ENCODE peak calls at places on chromosomes 3 and 15, in eight cellular contexts. H is CD4-positive, alpha-beta T cell; F is right lobe of liver; N is A673; T is RWPE1; R is cardiac muscle cell; O is endodermal cell; E is GM12878. K is an unnamed sample.

GRCh38 chr3:56291244-56291680 is 177.0 kb downstream of the ERC2 start:
- DNase-seq in R (peak), F (no peak), H (no peak), T (no peak), E (no peak), O (no peak), N (no peak), K (no peak)

GRCh38 chr15:64942356-64942755 is 30.7 kb downstream of the ANKDD1A start:
- DNase-seq in R (no peak), T (no peak), F (no peak), N (no peak), E (no peak), H (no peak), O (no peak), K (no peak)

GRCh38 chr3:106617276-106617675 is 748.5 kb upstream of the CBLB start:
- DNase-seq in N (no peak), T (no peak), F (no peak), E (no peak), O (no peak), R (no peak), H (no peak), K (no peak)

GRCh38 chr3:53712817-53713388 is 133.3 kb downstream of the CHDH start:
- DNase-seq in H (no peak), F (no peak), T (no peak), E (no peak), O (peak), R (no peak), N (no peak), K (no peak)

GRCh38 chr3:186540444-186541226 is 3.5 kb downstream of the CRYGS start:
- DNase-seq in F (peak), H (peak), N (peak), R (peak), T (peak), O (peak), E (peak), K (peak)

GRCh38 chr3:169746924-169747323 is 17.9 kb downstream of the TERC start:
- DNase-seq in O (no peak), N (no peak), R (no peak), E (no peak), H (no peak), F (no peak), T (no peak), K (no peak)

GRCh38 chr3:131217296-131217741 is 164.3 kb upstream of the NUDT16 start:
- DNase-seq in N (peak), H (no peak), R (peak), T (peak), E (no peak), F (no peak), O (no peak), K (no peak)

GRCh38 chr3:188821998-188822397 is 349.8 kb upstream of the TPRG1 start:
- DNase-seq in R (no peak), H (no peak), N (no peak), T (no peak), E (no peak), O (no peak), F (no peak), K (no peak)

DNA sequence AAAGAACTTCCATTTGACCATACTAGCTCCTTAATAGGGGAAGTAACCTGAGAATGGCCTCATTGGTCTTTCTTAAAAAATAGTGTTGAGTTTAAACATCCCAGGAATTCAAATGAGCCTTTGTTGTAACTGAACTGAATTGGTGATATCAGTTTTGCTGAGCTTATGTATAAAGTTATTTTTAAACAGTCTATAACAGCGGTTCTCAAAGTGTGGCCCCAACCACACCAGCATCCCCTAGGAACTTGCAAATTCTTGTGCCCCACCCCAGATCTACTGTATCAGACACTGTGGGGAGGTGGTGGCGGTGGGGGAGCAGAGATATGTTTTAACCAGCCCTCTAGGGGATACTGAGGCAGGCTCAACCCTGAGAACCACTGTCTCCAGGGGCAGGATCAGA is 57.0 kb downstream of the LMCD1 start:
- DNase-seq in F (no peak), H (no peak), R (no peak), N (no peak), O (no peak), E (no peak), T (no peak), K (no peak)
- H3K27ac ChIP-seq in F (no peak), H (no peak), R (no peak), N (no peak), O (no peak), E (no peak), T (no peak), K (no peak)

GRCh38 chr3:149657458-149657795 is 398 bp downstream of the WWTR1 start:
- DNase-seq in F (no peak), T (peak), R (peak), N (peak), H (no peak), E (no peak), O (peak), K (peak)

GRCh38 chr3:149653564-149653963 is 4.3 kb downstream of the WWTR1 start:
- DNase-seq in F (no peak), N (no peak), E (no peak), T (no peak), H (no peak), O (no peak), R (no peak), K (no peak)

GRCh38 chr3:149657796-149658443 is at the start of gene WWTR1:
- DNase-seq in N (peak), O (peak), H (no peak), F (peak), T (peak), R (peak), E (peak), K (peak)

GRCh38 chr3:149654188-149654601 is 3.6 kb downstream of the WWTR1 start:
- DNase-seq in E (no peak), H (no peak), R (peak), T (no peak), O (no peak), F (no peak), N (no peak), K (no peak)

DNA sequence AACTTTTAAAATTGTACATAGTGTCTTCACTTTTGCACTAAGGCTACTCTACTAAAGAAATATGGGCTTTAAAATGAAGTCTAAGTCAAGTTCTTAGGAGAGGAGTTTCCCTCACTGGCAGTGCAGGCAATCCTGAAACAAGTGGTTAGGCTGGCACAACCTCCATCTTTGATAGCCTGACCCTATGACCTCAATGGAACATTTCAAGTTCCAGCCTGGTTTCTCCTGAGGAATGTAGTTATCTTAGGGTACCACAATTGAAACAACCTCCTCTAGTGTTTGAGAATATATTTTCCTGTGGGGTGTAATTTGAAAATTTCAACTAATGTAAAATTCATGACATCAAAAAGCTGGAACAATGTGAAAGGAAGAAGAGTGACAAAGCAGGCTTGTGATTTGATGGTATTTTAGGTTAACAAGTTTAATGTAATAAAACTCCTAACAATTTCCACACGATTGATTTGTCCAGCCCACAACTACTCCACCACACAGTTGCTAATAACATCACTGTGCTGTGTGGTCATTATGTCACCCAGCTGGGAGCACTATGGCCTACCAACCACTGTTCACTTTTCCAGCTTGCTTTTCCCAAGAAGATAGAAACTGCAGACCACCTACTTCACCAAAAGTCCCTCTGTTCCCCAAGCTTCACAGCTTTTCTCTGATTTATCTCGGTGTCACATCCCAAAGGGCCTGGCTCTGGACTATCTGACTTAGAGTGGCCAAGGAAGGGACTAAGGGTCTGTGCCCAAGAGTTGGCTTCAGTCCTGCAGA is 1.8 kb downstream of the WWTR1 start:
- DNase-seq in H (no peak), E (no peak), F (no peak), T (no peak), N (no peak), R (no peak), O (no peak), K (no peak)
- H3K27ac ChIP-seq in H (no peak), E (no peak), F (peak), T (peak), N (peak), R (peak), O (no peak), K (peak)

GRCh38 chr3:157098823-157099185 is 61.1 kb downstream of the CCNL1 start:
- DNase-seq in R (peak), T (no peak), E (no peak), F (no peak), H (no peak), N (no peak), O (no peak), K (no peak)
- H3K27ac ChIP-seq in R (peak), T (no peak), E (no peak), F (no peak), H (no peak), N (no peak), O (no peak), K (no peak)

GRCh38 chr3:129187857-129188256 is 4.2 kb upstream of the CNBP start:
- DNase-seq in T (no peak), F (no peak), O (no peak), E (no peak), R (no peak), H (no peak), N (no peak), K (no peak)
- H3K27ac ChIP-seq in T (peak), F (no peak), O (no peak), E (peak), R (peak), H (no peak), N (no peak), K (peak)

GRCh38 chr3:57827757-57828156 is 71.6 kb downstream of the SLMAP start:
- DNase-seq in O (no peak), E (no peak), H (no peak), R (no peak), N (no peak), F (no peak), T (no peak), K (no peak)
- H3K27ac ChIP-seq in O (no peak), E (no peak), H (no peak), R (no peak), N (no peak), F (no peak), T (no peak), K (no peak)

GRCh38 chr15:88636654-88637053 is 2.2 kb upstream of the ISG20 start:
- DNase-seq in T (no peak), H (no peak), N (no peak), O (no peak), F (no peak), R (no peak), E (no peak), K (no peak)
- H3K27ac ChIP-seq in T (peak), H (peak), N (no peak), O (no peak), F (no peak), R (no peak), E (peak), K (no peak)

GRCh38 chr3:134362670-134363380 is 11.4 kb downstream of the AMOTL2 start:
- DNase-seq in T (no peak), H (peak), R (no peak), F (no peak), N (no peak), E (no peak), O (peak), K (no peak)
- H3K27ac ChIP-seq in T (peak), H (no peak), R (peak), F (peak), N (peak), E (no peak), O (no peak), K (peak)

GRCh38 chr3:195100903-195101591 is 169.9 kb downstream of the XXYLT1 start:
- DNase-seq in H (no peak), E (no peak), R (peak), N (peak), F (peak), O (no peak), T (no peak), K (peak)

GRCh38 chr3:195102609-195103467 is 168.1 kb downstream of the XXYLT1 start:
- DNase-seq in R (peak), T (peak), H (no peak), O (no peak), F (no peak), E (no peak), N (peak), K (no peak)

GRCh38 chr3:195099976-195100755 is 170.8 kb downstream of the XXYLT1 start:
- DNase-seq in R (no peak), N (no peak), O (no peak), H (no peak), T (no peak), E (no peak), F (no peak), K (no peak)

GRCh38 chr3:195103623-195104022 is 167.3 kb downstream of the XXYLT1 start:
- DNase-seq in E (no peak), T (no peak), N (no peak), O (no peak), H (no peak), R (peak), F (no peak), K (no peak)

GRCh38 chr3:195101927-195102608 is 168.9 kb downstream of the XXYLT1 start:
- DNase-seq in H (no peak), F (no peak), O (no peak), R (no peak), E (no peak), T (no peak), N (no peak), K (no peak)
- H3K27ac ChIP-seq in H (no peak), F (no peak), O (no peak), R (no peak), E (no peak), T (peak), N (peak), K (peak)

GRCh38 chr15:68383161-68384074 is 48.5 kb downstream of the ITGA11 start:
- DNase-seq in E (no peak), R (peak), F (no peak), T (peak), H (peak), N (peak), O (peak), K (no peak)
- H3K27ac ChIP-seq in E (no peak), R (no peak), F (no peak), T (no peak), H (no peak), N (no peak), O (no peak), K (no peak)